ENCODE peak calls at places on chromosomes 13 and 19, in six cellular contexts. X is right atrium auricular region, T is breast epithelium, V is GM06990, C is endodermal cell, M is AG10803. E is an unnamed sample.

GRCh38 chr19:55481148-55482127 is 3.5 kb upstream of the NAT14 start:
- DNase-seq in X (no peak), M (no peak), V (no peak), T (no peak), C (peak), E (no peak)

GRCh38 chr19:19077103-19077502 is 13.3 kb downstream of the SLC25A42 start:
- DNase-seq in X (no peak), V (no peak), C (no peak), T (no peak), M (no peak), E (no peak)

GRCh38 chr13:33639158-33639557 is 178.8 kb upstream of the RFC3 start:
- DNase-seq in T (no peak), C (no peak), M (peak), V (no peak), X (peak), E (no peak)

GRCh38 chr13:107864543-107865460 is 350.5 kb downstream of the LIG4 start:
- DNase-seq in T (no peak), C (peak), X (no peak), V (no peak), M (peak), E (no peak)

GRCh38 chr19:56106397-56106849 is 14.7 kb downstream of the ZNF787 start:
- DNase-seq in T (no peak), M (no peak), X (no peak), V (no peak), C (no peak), E (no peak)

GRCh38 chr13:49996166-49996915 is 501 bp upstream of the TRIM13 start:
- DNase-seq in X (peak), C (peak), T (peak), M (peak), V (peak), E (peak)

GRCh38 chr13:97254809-97255208 is 32.7 kb downstream of the MBNL2 start:
- DNase-seq in C (no peak), V (no peak), T (no peak), X (no peak), M (peak), E (no peak)

GRCh38 chr13:68727788-68728187 is 1379.8 kb upstream of the ATXN8OS start:
- DNase-seq in M (no peak), X (no peak), V (no peak), T (no peak), C (no peak), E (no peak)

GRCh38 chr13:100394005-100394695 is 194.4 kb downstream of the GGACT start:
- DNase-seq in X (no peak), C (no peak), T (no peak), M (peak), V (peak), E (peak)

GRCh38 chr19:2481466-2481865 is 5.5 kb downstream of the GADD45B start:
- DNase-seq in T (no peak), X (no peak), C (peak), M (no peak), V (no peak), E (no peak)

GRCh38 chr13:28117689-28118377 is 17.5 kb upstream of the FLT3 start:
- DNase-seq in M (no peak), T (no peak), V (no peak), C (peak), X (peak), E (no peak)

GRCh38 chr19:55461974-55462628 is 659 bp upstream of the ISOC2 start:
- DNase-seq in X (no peak), M (no peak), V (no peak), T (no peak), C (no peak), E (no peak)

GRCh38 chr13:43268632-43269031 is 245.2 kb downstream of the DNAJC15 start:
- DNase-seq in X (no peak), C (no peak), V (no peak), T (no peak), M (peak), E (no peak)

GRCh38 chr13:107466326-107466725 is 749.0 kb downstream of the LIG4 start:
- DNase-seq in M (peak), V (no peak), C (peak), T (no peak), X (no peak), E (no peak)

GRCh38 chr13:28035146-28035782 is 46.8 kb upstream of the URAD start:
- DNase-seq in C (peak), X (no peak), M (no peak), V (no peak), T (no peak), E (no peak)

GRCh38 chr13:47146136-47146535 is 249.3 kb upstream of the HTR2A start:
- DNase-seq in C (no peak), X (no peak), V (no peak), M (peak), T (no peak), E (no peak)

GRCh38 chr19:19160489-19161035 is 9.5 kb downstream of the MEF2B start:
- DNase-seq in X (no peak), M (no peak), C (no peak), V (peak), T (no peak), E (peak)

GRCh38 chr19:29690842-29691241 is 24.2 kb downstream of the C19orf12 start:
- DNase-seq in V (no peak), X (no peak), C (peak), M (peak), T (no peak), E (no peak)

GRCh38 chr13:44219808-44220544 is 153.6 kb upstream of the SERP2 start:
- DNase-seq in T (no peak), M (no peak), V (no peak), X (no peak), C (no peak), E (no peak)

GRCh38 chr19:33385956-33386355 is 12.4 kb downstream of the CEBPG start:
- DNase-seq in T (no peak), X (no peak), C (no peak), V (no peak), M (no peak), E (no peak)

GRCh38 chr13:52617070-52618060 is 24.9 kb upstream of the HNRNPA1L2 start:
- DNase-seq in C (peak), M (peak), T (peak), X (peak), V (peak), E (peak)

GRCh38 chr13:25844559-25845434 is 207.0 kb downstream of the SHISA2 start:
- DNase-seq in V (no peak), X (no peak), M (no peak), T (no peak), C (no peak), E (peak)

GRCh38 chr13:41244555-41244954 is 18.8 kb downstream of the MTRF1 start:
- DNase-seq in T (no peak), M (no peak), X (no peak), V (no peak), C (no peak), E (no peak)

GRCh38 chr13:110575322-110576069 is 14.0 kb upstream of the RAB20 start:
- DNase-seq in X (no peak), V (peak), T (no peak), C (peak), M (peak), E (peak)

GRCh38 chr19:30221176-30221575 is 151.0 kb upstream of the ZNF536 start:
- DNase-seq in T (no peak), V (no peak), M (no peak), X (no peak), C (peak), E (no peak)

GRCh38 chr13:48010698-48011097 is 9.6 kb upstream of the SUCLA2 start:
- DNase-seq in X (no peak), M (no peak), C (no peak), T (no peak), V (no peak), E (no peak)

GRCh38 chr19:12293771-12294307 is 844 bp downstream of the ZNF44 start:
- DNase-seq in X (peak), M (peak), C (peak), V (peak), T (peak), E (peak)

GRCh38 chr19:12766051-12766521 is 9.3 kb downstream of the HOOK2 start:
- DNase-seq in C (peak), T (peak), X (peak), M (peak), V (peak), E (peak)

DNA sequence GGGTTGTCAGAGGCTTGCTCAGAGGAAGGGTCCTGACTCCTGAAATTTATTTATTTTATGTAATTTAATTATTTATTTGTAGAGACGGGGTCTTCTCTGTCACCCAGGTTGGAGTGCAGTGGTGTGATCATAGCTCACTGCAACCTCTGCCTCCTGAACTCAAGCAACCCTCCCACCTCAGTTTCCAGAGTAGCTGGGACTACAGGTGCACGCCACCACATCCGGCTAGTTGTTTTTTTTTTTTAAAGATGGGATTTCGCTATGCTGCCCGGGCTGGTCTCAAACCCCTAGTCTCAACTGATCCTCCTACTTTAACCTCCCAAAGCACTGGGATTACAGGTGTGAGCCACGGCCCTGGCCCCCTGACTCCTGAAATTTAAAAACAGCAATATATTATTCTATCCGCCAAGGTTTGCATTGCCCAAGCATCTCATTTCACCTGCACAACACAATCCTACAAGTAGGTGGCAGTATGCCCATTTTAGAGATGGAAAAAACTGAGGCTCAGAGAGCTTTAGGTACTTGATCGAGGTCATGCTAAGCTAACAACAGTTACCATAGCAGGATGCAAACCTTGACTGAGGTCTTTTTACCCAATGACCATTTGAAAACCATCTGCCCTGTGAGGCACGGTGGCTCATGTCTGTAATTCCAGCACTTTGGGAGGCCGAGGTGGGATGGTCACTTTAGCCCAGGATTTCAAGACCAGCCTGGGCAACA is 18.1 kb downstream of the ARHGEF18 start:
- DNase-seq in V (no peak), M (peak), X (no peak), T (no peak), C (no peak), E (peak)
- TF ChIP-seq CTCF in V (peak), M (peak), X (peak), T (no peak), C (peak), E (peak)

GRCh38 chr13:24196593-24197197 is 36.2 kb downstream of the SPATA13 start:
- DNase-seq in M (no peak), V (no peak), C (no peak), X (no peak), T (no peak), E (no peak)

GRCh38 chr13:24194447-24194846 is 33.9 kb downstream of the SPATA13 start:
- DNase-seq in C (no peak), V (no peak), M (no peak), T (no peak), X (no peak), E (no peak)

GRCh38 chr13:24195626-24196025 is 35.1 kb downstream of the SPATA13 start:
- DNase-seq in M (no peak), C (no peak), T (no peak), V (no peak), X (no peak), E (no peak)

GRCh38 chr13:24202215-24202614 is 41.7 kb downstream of the SPATA13 start:
- DNase-seq in T (no peak), X (no peak), V (no peak), C (no peak), M (no peak), E (no peak)

DNA sequence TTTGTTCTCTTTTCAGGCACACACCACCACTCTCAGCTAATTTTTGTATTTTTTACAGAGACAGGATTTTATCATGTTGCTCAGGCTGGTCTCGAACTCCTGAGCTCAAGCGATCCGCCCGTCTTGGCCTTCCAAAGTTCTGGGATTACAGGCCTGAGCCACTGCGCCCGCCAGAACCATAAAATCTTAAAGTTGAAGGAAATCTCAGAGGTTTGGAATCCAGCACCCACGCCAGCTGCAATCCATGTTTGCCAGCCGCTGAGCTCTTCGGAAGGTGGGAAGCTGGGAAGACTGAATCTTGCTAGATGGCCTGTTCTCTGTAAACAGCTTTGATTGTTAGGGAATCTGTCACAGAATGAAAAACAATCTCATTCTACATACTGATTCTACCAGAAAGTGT is 38.5 kb downstream of the SPATA13 start:
- DNase-seq in M (peak), V (no peak), T (no peak), X (no peak), C (peak), E (no peak)
- TF ChIP-seq CTCF in M (no peak), V (no peak), T (no peak), X (no peak), C (no peak), E (no peak)

GRCh38 chr13:98598043-98598442 is 21.1 kb upstream of the STK24 start:
- DNase-seq in V (no peak), M (no peak), C (peak), X (no peak), T (no peak), E (no peak)
- TF ChIP-seq CTCF in V (no peak), M (peak), C (peak), X (no peak), T (no peak), E (no peak)

GRCh38 chr13:67231481-67231940 is 1.4 kb upstream of the PCDH9 start:
- DNase-seq in X (no peak), T (no peak), V (no peak), M (no peak), C (no peak), E (no peak)
- TF ChIP-seq CTCF in X (no peak), T (no peak), V (no peak), M (no peak), C (no peak), E (no peak)

E was measured in GM10248.